ENCODE peak calls at places on chromosomes 16 and 17, in seven cellular contexts. O is esophagus squamous epithelium, H is cardiac muscle cell, I is stomach, T is mucosa of descending colon, Y is Peyer's patch, A is BE2C. G is an unnamed sample. For H3K4me1, the result is how much of the 10 kb centered on the place peaks cover.

GRCh38 chr16:83004868-83005652 is 378.3 kb downstream of the CDH13 start:
- DNase-seq in Y (no peak), A (no peak), T (no peak), H (no peak), O (no peak), I (no peak), G (no peak)

GRCh38 chr16:17828012-17828411 is 357.3 kb upstream of the XYLT1 start:
- DNase-seq in T (no peak), I (no peak), Y (no peak), A (no peak), H (no peak), O (no peak), G (no peak)

GRCh38 chr17:5537251-5537650 is 47.1 kb downstream of the NLRP1 start:
- DNase-seq in I (no peak), H (no peak), A (no peak), Y (no peak), T (no peak), O (no peak), G (no peak)

GRCh38 chr16:30031477-30031918 is 427 bp upstream of the TLCD3B start:
- DNase-seq in T (no peak), I (no peak), A (no peak), H (no peak), O (no peak), Y (no peak), G (no peak)

GRCh38 chr16:9755076-9755475 is 427.2 kb downstream of the GRIN2A start:
- DNase-seq in Y (no peak), A (no peak), I (no peak), H (no peak), O (no peak), T (no peak), G (no peak)

GRCh38 chr17:73476890-73477350 is 165.1 kb upstream of the CDC42EP4 start:
- DNase-seq in A (no peak), I (no peak), Y (no peak), T (no peak), O (no peak), H (peak), G (no peak)

GRCh38 chr17:31549121-31549524 is 157.6 kb downstream of the RAB11FIP4 start:
- DNase-seq in A (peak), Y (no peak), T (peak), H (peak), O (no peak), I (no peak), G (no peak)

GRCh38 chr17:27339836-27340550 is 46.1 kb downstream of the WSB1 start:
- DNase-seq in Y (no peak), H (no peak), O (no peak), T (no peak), A (no peak), I (no peak), G (no peak)

GRCh38 chr17:38742431-38743308 is 5.5 kb downstream of the PCGF2 start:
- DNase-seq in I (no peak), O (no peak), Y (no peak), A (peak), T (peak), H (no peak), G (peak)

GRCh38 chr16:56372013-56372634 is 53.2 kb downstream of the AMFR start:
- DNase-seq in Y (no peak), A (no peak), O (no peak), T (no peak), I (no peak), H (no peak), G (no peak)

GRCh38 chr16:29811170-29811895 is 660 bp upstream of the PRRT2 start:
- DNase-seq in I (peak), A (peak), O (no peak), T (peak), H (peak), Y (peak), G (peak)

DNA sequence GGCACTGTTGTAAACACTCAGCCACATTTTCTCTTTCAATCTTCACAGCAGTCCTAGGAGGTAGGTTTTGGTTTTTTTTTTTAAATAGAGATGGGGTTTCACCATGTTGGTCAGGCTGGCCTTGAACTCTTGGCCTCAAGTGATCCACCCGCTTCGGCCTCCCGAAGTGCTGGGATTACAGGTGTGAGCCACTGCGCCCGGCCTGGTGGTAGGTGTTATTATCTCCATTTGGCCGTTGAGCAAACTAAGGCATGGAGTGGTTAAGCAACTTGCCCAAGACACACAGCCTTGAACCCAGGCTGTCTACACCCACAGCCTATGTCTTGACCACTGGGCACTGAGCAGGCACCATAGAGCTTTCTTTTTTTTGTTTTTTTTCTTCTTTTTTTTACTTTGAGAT is 8.6 kb downstream of the SGCA start:
- DNase-seq in Y (no peak), O (no peak), H (no peak), T (no peak), I (no peak), A (no peak), G (no peak)
- H3K4me1 ChIP-seq in Y (under half), O (half or more), H (under half), T (under half), I (half or more), A (under half), G (under half)

GRCh38 chr17:1179112-1179634 is 608 bp downstream of the ABR start:
- DNase-seq in A (no peak), Y (no peak), H (no peak), T (no peak), O (no peak), I (no peak), G (no peak)

GRCh38 chr17:1179635-1180433 is at the start of gene ABR:
- DNase-seq in H (peak), A (no peak), O (no peak), T (peak), I (peak), Y (peak), G (no peak)

GRCh38 chr17:1174490-1174889 is 5.3 kb downstream of the ABR start:
- DNase-seq in Y (no peak), I (no peak), O (no peak), A (no peak), H (no peak), T (no peak), G (no peak)

GRCh38 chr17:1180434-1180742 is 607 bp upstream of the ABR start:
- DNase-seq in Y (no peak), O (no peak), T (no peak), I (no peak), A (no peak), H (no peak), G (no peak)

GRCh38 chr17:1177099-1177996 is 2.4 kb downstream of the ABR start:
- DNase-seq in H (peak), A (no peak), O (no peak), T (no peak), Y (no peak), I (no peak), G (no peak)
- H3K4me1 ChIP-seq in H (under half), A (under half), O (half or more), T (under half), Y (under half), I (under half), G (under half)

GRCh38 chr16:3824121-3824795 is 56.3 kb downstream of the CREBBP start:
- DNase-seq in Y (no peak), O (no peak), I (no peak), T (no peak), A (no peak), H (no peak), G (no peak)

GRCh38 chr16:3819741-3820724 is 60.5 kb downstream of the CREBBP start:
- DNase-seq in A (peak), I (peak), T (peak), O (no peak), H (peak), Y (no peak), G (no peak)

GRCh38 chr16:3825103-3825502 is 55.4 kb downstream of the CREBBP start:
- DNase-seq in O (no peak), A (no peak), Y (no peak), I (no peak), T (no peak), H (no peak), G (no peak)

GRCh38 chr16:3823427-3823826 is 57.1 kb downstream of the CREBBP start:
- DNase-seq in Y (no peak), O (no peak), A (no peak), I (no peak), T (no peak), H (no peak), G (no peak)

GRCh38 chr16:3822366-3823045 is 58.0 kb downstream of the CREBBP start:
- DNase-seq in T (no peak), O (no peak), H (no peak), A (no peak), Y (no peak), I (no peak), G (no peak)
- H3K4me1 ChIP-seq in T (under half), O (half or more), H (under half), A (under half), Y (under half), I (half or more), G (half or more)

GRCh38 chr17:76544123-76544915 is 4.5 kb downstream of the PRCD start:
- DNase-seq in Y (no peak), A (peak), T (no peak), O (no peak), I (no peak), H (peak), G (no peak)
- H3K4me1 ChIP-seq in Y (under half), A (under half), T (under half), O (half or more), I (half or more), H (under half), G (under half)

GRCh38 chr17:76432004-76432403 is 20.9 kb downstream of the UBE2O start:
- DNase-seq in H (no peak), A (no peak), T (no peak), O (no peak), Y (no peak), I (no peak), G (no peak)

GRCh38 chr17:76437467-76438402 is 15.2 kb downstream of the UBE2O start:
- DNase-seq in H (no peak), I (no peak), A (no peak), T (no peak), Y (no peak), O (no peak), G (no peak)

GRCh38 chr17:76433693-76434092 is 19.3 kb downstream of the UBE2O start:
- DNase-seq in O (no peak), Y (no peak), A (no peak), T (no peak), H (no peak), I (no peak), G (no peak)

GRCh38 chr17:76432712-76433336 is 20.1 kb downstream of the UBE2O start:
- DNase-seq in Y (no peak), H (no peak), I (no peak), A (no peak), T (no peak), O (no peak), G (no peak)

DNA sequence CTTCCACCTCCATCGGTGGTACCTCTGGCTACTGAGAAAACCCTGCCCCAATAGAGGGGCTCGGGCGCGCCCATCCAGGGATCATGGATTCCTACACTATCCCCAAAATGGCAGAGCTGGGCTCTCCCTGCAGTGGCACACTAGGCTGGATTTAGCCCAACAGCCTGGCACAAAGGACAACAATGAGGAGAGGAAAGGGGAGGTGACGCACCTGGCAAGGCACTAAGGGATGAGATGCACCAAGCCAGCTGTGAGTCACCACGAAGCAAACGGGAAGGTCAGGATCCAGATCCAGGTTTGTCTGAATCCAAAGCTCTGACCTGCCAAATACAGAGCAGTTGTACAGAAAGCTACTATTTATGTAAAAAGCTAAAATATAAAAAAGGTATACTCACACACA is 18.1 kb downstream of the UBE2O start:
- DNase-seq in Y (no peak), T (no peak), H (no peak), O (no peak), A (no peak), I (no peak), G (no peak)
- H3K4me1 ChIP-seq in Y (under half), T (under half), H (under half), O (under half), A (under half), I (under half), G (under half)

G was measured in lung.